ENCODE peak calls at places on chromosome 21, in eight cellular contexts. U is iPS DF 6.9, I is fibroblast of the aortic adventitia, N is AG04450, X is LNCaP clone FGC, P is kidney, K is AG04449, J is cardiac fibroblast. B is an unnamed sample.

GRCh38 chr21:27498025-27498424 is 531.1 kb upstream of the ADAMTS5 start:
- DNase-seq in U (no peak), I (peak), N (no peak), X (no peak), P (no peak), K (no peak), J (no peak), B (no peak)

GRCh38 chr21:27817902-27818623 is 851.2 kb upstream of the ADAMTS5 start:
- DNase-seq in U (no peak), I (no peak), N (no peak), X (no peak), P (no peak), K (no peak), J (peak), B (no peak)

GRCh38 chr21:46428286-46428685 is 30.4 kb upstream of the DIP2A start:
- DNase-seq in U (no peak), I (no peak), N (no peak), X (no peak), P (peak), K (no peak), J (no peak), B (no peak)

GRCh38 chr21:29148535-29148934 is 18.1 kb downstream of the MAP3K7CL start:
- DNase-seq in U (no peak), I (peak), N (no peak), X (no peak), P (no peak), K (peak), J (peak), B (no peak)

GRCh38 chr21:14942801-14943490 is 121.9 kb downstream of the NRIP1 start:
- DNase-seq in U (no peak), I (peak), N (peak), X (no peak), P (no peak), K (no peak), J (peak), B (peak)

GRCh38 chr21:29436143-29436542 is 137.4 kb downstream of the BACH1 start:
- DNase-seq in U (no peak), I (peak), N (no peak), X (peak), P (no peak), K (no peak), J (peak), B (peak)

GRCh38 chr21:45833437-45833836 is 148.1 kb upstream of the COL6A1 start:
- DNase-seq in U (no peak), I (no peak), N (no peak), X (no peak), P (peak), K (no peak), J (no peak), B (no peak)

GRCh38 chr21:29860346-29860745 is 79.5 kb downstream of the GRIK1 start:
- DNase-seq in U (no peak), I (no peak), N (no peak), X (no peak), P (no peak), K (no peak), J (no peak), B (no peak)

GRCh38 chr21:26844258-26845065 is 747 bp downstream of the ADAMTS1 start:
- DNase-seq in U (no peak), I (peak), N (no peak), X (no peak), P (peak), K (no peak), J (peak), B (no peak)

GRCh38 chr21:45923146-45923545 is 58.4 kb upstream of the COL6A1 start:
- DNase-seq in U (peak), I (peak), N (peak), X (peak), P (peak), K (peak), J (peak), B (peak)

GRCh38 chr21:28747464-28747863 is 245.2 kb downstream of the LTN1 start:
- DNase-seq in U (no peak), I (no peak), N (no peak), X (no peak), P (no peak), K (no peak), J (no peak), B (no peak)

DNA sequence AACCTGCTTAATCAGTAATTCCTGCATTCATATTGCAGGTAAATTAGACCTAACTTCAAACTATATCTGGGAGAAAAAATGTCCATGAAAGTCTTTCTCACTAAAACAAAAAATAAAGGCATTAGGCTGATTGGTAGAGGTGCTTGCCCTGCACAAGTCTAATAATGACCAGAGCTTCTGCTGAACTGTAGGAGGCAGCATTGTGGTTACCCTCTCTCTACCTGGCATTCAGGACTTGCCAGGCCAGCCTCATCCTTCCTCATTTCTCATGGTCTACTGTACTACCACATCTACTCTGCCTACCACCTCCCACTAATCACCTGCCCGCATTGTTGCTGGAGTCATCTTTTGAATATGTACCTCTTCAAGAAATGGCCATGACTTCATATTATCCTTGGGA is 60.8 kb upstream of the KRTAP11-1 start:
- DNase-seq in U (no peak), I (no peak), N (no peak), X (no peak), P (no peak), K (no peak), J (no peak), B (no peak)
- H3K4me3 ChIP-seq in U (no peak), I (no peak), N (no peak), X (no peak), P (no peak), K (no peak), J (no peak), B (no peak)

GRCh38 chr21:16082038-16082816 is 352.4 kb downstream of the USP25 start:
- DNase-seq in U (no peak), I (peak), N (no peak), X (no peak), P (no peak), K (no peak), J (peak), B (no peak)

GRCh38 chr21:16086936-16087335 is 357.2 kb downstream of the USP25 start:
- DNase-seq in U (no peak), I (no peak), N (no peak), X (peak), P (no peak), K (no peak), J (no peak), B (no peak)

GRCh38 chr21:16086121-16086520 is 356.3 kb downstream of the USP25 start:
- DNase-seq in U (no peak), I (no peak), N (no peak), X (no peak), P (no peak), K (no peak), J (no peak), B (no peak)

GRCh38 chr21:16085436-16085835 is 355.7 kb downstream of the USP25 start:
- DNase-seq in U (no peak), I (peak), N (no peak), X (no peak), P (no peak), K (no peak), J (no peak), B (no peak)

GRCh38 chr21:16084776-16085364 is 355.1 kb downstream of the USP25 start:
- DNase-seq in U (no peak), I (peak), N (no peak), X (peak), P (no peak), K (no peak), J (peak), B (no peak)
- H3K4me3 ChIP-seq in U (no peak), I (no peak), N (no peak), X (no peak), P (no peak), K (no peak), J (no peak), B (no peak)

DNA sequence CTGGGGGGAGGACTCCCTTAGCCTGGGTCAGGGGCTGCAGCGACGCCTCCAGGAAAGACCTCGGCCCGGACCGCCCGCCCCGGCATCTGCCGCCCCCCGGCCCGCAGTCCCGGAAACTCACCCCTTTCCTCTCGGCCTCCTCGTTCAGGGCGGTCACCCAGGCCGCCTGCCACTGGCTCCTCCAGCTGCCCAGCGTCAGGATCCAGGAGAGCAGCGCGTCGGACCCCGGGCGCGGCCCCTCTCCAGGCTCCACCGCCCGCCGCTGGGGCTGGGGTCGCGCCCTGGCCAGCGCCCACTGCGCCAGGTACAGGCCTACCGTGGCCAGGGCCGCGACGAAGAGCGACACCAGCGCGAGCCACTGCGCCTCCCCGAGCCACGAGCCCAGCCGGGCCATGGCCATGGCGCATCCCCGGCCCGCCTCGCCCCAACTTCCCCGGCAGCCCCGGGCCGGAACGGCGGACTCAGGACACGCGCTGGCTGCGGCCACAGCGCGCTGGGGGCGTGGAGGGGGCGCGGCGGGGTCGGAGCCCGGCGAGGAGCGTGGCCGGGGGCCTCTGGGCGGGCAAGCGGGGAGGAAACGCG is 478 bp downstream of the C2CD2 start:
- DNase-seq in U (no peak), I (no peak), N (no peak), X (no peak), P (peak), K (no peak), J (peak), B (no peak)
- H3K4me3 ChIP-seq in U (peak), I (peak), N (peak), X (peak), P (peak), K (peak), J (peak), B (peak)

DNA sequence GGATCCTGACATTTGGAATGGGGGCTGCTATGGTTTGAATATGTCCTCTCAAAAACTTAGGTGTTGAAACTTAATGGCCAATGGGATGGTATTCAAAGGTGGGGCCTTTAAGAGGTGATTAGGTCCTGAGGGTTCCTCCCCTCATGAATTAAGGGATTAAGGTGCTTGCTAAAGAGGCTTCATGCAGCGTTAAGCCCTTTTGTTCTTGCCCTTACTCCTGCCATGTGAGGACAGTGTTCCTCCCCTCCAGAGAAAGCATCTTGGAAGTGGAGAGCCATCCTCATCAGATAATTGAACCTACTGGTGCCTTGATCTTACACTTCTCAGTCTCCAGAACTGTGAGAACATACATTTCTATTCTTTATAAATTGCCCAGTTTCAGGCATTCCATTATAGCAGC is 146.6 kb downstream of the KCNJ6 start:
- DNase-seq in U (no peak), I (no peak), N (no peak), X (no peak), P (no peak), K (no peak), J (no peak), B (no peak)
- H3K4me3 ChIP-seq in U (no peak), I (no peak), N (no peak), X (no peak), P (no peak), K (no peak), J (no peak), B (no peak)

GRCh38 chr21:42618713-42619112 is 34.7 kb upstream of the PDE9A start:
- DNase-seq in U (no peak), I (no peak), N (no peak), X (no peak), P (peak), K (no peak), J (no peak), B (no peak)

GRCh38 chr21:42615924-42616323 is 37.5 kb upstream of the PDE9A start:
- DNase-seq in U (no peak), I (no peak), N (no peak), X (no peak), P (no peak), K (no peak), J (no peak), B (no peak)

GRCh38 chr21:42614811-42615342 is 38.5 kb upstream of the PDE9A start:
- DNase-seq in U (no peak), I (no peak), N (no peak), X (peak), P (peak), K (no peak), J (no peak), B (no peak)

GRCh38 chr21:42617476-42617875 is 35.9 kb upstream of the PDE9A start:
- DNase-seq in U (no peak), I (no peak), N (no peak), X (no peak), P (no peak), K (no peak), J (no peak), B (no peak)

DNA sequence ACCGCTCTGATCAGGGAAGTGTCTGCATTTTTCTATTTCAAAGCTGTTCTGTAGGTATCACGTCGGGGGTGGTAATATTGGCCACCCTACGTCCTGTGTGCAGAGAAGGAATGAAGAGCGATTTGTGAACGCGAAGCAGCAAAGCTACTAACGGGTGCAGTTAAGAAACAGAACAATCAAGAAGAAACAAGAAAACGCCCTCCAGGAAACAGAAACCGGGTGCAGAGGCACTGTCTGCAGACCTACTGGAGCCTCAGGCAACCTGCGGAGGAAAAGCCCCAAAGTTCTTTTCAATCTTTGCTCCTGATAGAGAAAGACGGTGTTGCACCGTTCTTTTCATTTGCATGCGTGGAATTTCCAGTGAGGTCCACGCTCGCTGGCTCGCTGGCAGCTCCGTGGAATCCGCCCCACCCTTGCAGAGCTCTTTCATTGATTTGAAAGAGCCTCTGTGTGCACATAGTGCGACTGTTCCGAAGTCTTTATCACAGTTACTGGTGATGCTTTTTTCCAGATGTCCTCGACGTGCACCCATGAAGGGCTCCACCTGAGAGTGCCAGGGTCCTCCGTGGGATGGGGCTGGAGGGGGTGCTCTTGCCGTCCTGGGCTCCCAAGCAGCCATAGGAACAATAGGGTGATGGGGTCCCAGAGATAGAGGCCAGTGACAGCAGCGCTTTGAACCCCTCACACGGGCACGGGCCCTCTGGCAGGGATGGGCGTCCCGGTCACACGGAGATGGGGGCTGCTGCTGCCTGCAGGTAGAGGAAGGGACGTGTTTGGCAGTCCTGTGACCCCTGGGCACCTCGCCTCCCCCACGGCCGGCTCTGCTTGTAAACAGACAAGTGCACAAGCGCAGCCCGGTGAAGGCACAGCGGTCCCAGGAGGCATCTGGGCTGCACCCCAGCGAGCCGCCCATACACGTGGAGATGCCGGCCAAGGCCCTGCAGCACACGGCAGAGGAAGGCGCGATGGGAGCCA is 36.8 kb upstream of the PDE9A start:
- DNase-seq in U (no peak), I (no peak), N (no peak), X (no peak), P (peak), K (no peak), J (no peak), B (no peak)
- H3K4me3 ChIP-seq in U (no peak), I (no peak), N (no peak), X (no peak), P (no peak), K (no peak), J (no peak), B (no peak)

DNA sequence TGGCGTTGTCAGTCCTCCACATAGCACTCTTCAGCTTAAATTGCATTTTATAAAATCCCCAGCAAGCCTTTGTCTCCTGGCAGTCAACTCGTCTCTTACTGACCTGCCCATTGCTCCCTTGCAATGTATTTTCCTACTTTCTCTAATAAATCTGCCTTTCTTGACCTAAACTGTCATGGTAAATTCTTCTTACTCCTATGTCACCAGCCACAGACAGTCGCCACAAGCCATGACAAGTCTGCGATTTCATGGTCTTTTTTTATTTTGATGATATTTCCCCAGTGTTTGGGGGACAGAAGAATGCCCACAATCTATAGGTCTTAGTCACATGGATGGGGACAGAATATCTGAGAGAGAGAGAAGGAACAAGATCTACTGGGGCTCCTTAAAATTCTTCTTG is 8.4 kb downstream of the IFNAR2 start:
- DNase-seq in U (no peak), I (no peak), N (no peak), X (no peak), P (no peak), K (no peak), J (no peak), B (no peak)
- H3K4me3 ChIP-seq in U (no peak), I (no peak), N (no peak), X (no peak), P (no peak), K (no peak), J (no peak), B (no peak)

GRCh38 chr21:34892196-34892595 is 156.9 kb downstream of the RUNX1 start:
- DNase-seq in U (no peak), I (peak), N (no peak), X (no peak), P (no peak), K (no peak), J (no peak), B (no peak)

GRCh38 chr21:34889537-34890257 is 159.4 kb downstream of the RUNX1 start:
- DNase-seq in U (no peak), I (peak), N (no peak), X (no peak), P (peak), K (no peak), J (peak), B (no peak)

GRCh38 chr21:34890724-34891609 is 158.1 kb downstream of the RUNX1 start:
- DNase-seq in U (no peak), I (peak), N (no peak), X (no peak), P (peak), K (no peak), J (no peak), B (no peak)

GRCh38 chr21:34890258-34890723 is 158.8 kb downstream of the RUNX1 start:
- DNase-seq in U (no peak), I (no peak), N (no peak), X (no peak), P (no peak), K (no peak), J (no peak), B (no peak)

GRCh38 chr21:34891610-34891943 is 157.5 kb downstream of the RUNX1 start:
- DNase-seq in U (no peak), I (no peak), N (no peak), X (no peak), P (no peak), K (no peak), J (no peak), B (no peak)
- H3K4me3 ChIP-seq in U (no peak), I (peak), N (peak), X (no peak), P (no peak), K (peak), J (peak), B (peak)

GRCh38 chr21:43332872-43333300 is 94.0 kb downstream of the SIK1 start:
- DNase-seq in U (no peak), I (no peak), N (no peak), X (no peak), P (peak), K (no peak), J (peak), B (no peak)

GRCh38 chr21:43334214-43334958 is 92.5 kb downstream of the SIK1 start:
- DNase-seq in U (no peak), I (no peak), N (no peak), X (no peak), P (peak), K (no peak), J (no peak), B (no peak)

GRCh38 chr21:43331962-43332458 is 94.9 kb downstream of the SIK1 start:
- DNase-seq in U (no peak), I (peak), N (peak), X (peak), P (peak), K (peak), J (peak), B (peak)

GRCh38 chr21:43332461-43332860 is 94.5 kb downstream of the SIK1 start:
- DNase-seq in U (no peak), I (no peak), N (no peak), X (no peak), P (no peak), K (no peak), J (no peak), B (no peak)

GRCh38 chr21:43333301-43334062 is 93.4 kb downstream of the SIK1 start:
- DNase-seq in U (no peak), I (peak), N (peak), X (no peak), P (peak), K (peak), J (peak), B (peak)
- H3K4me3 ChIP-seq in U (no peak), I (no peak), N (peak), X (peak), P (peak), K (peak), J (peak), B (peak)

DNA sequence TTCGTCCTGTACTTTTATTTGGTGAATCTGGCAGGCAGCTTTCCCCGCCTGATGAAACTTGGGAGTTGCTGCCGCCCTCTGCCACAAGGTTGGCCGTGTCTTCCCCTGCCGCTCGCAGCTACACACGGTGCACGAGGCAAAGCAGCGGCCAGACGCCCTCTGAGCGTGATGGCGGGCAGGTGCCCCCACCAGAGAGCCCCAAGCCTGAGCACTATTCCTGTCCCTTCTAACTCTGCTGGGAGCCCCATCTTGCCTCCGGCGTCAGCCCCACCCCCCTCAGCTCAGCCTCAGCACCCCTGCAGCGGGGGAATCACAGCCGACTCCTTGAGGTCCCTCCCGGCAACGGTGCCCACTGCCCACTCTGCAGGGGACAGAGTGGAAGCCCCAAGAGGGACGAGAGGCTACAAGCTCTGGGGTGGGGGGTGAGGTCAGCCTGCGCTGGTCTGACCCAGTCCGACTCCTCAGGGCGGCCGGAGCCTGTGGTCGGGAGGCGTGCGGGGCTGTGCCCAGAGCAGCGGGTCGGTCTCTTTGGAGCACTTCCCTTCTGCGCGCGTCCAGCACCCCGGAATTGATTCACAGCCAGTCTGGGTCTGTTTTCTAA is 41.3 kb downstream of the RIPK4 start:
- DNase-seq in U (no peak), I (no peak), N (no peak), X (no peak), P (peak), K (no peak), J (no peak), B (no peak)
- H3K4me3 ChIP-seq in U (peak), I (no peak), N (no peak), X (no peak), P (no peak), K (no peak), J (no peak), B (no peak)

GRCh38 chr21:43815991-43816390 is 26.6 kb downstream of the RRP1 start:
- DNase-seq in U (no peak), I (no peak), N (no peak), X (no peak), P (no peak), K (no peak), J (no peak), B (no peak)
- H3K4me3 ChIP-seq in U (no peak), I (no peak), N (no peak), X (no peak), P (no peak), K (no peak), J (no peak), B (no peak)